ENCODE peak calls at places on chromosomes 11 and 22, in eight cellular contexts. N, P, U, S, T, G, B and H are unnamed samples.

GRCh38 chr11:32427935-32428664 is 7.2 kb downstream of the WT1 start:
- DNase-seq in N (no peak), P (no peak), U (no peak), S (no peak), T (no peak), G (peak), B (no peak), H (no peak)

GRCh38 chr11:131859811-131860210 is 489.4 kb downstream of the NTM start:
- DNase-seq in N (no peak), P (no peak), U (peak), S (no peak), T (no peak), G (no peak), B (no peak), H (no peak)

GRCh38 chr11:86724137-86724536 is 51.7 kb upstream of the ME3 start:
- DNase-seq in N (no peak), P (no peak), U (no peak), S (no peak), T (no peak), G (no peak), B (no peak), H (no peak)

GRCh38 chr22:31650391-31650790 is 11.6 kb downstream of the PISD start:
- DNase-seq in N (no peak), P (no peak), U (peak), S (no peak), T (no peak), G (peak), B (no peak), H (no peak)

GRCh38 chr22:49907807-49908206 is 10.4 kb downstream of the ALG12 start:
- DNase-seq in N (no peak), P (no peak), U (no peak), S (no peak), T (no peak), G (no peak), B (no peak), H (no peak)

GRCh38 chr11:124315052-124315451 is 1.3 kb upstream of the OR8D1 start:
- DNase-seq in N (no peak), P (no peak), U (peak), S (no peak), T (no peak), G (no peak), B (no peak), H (peak)

GRCh38 chr11:315051-315481 is 1.2 kb downstream of the IFITM1 start:
- DNase-seq in N (no peak), P (no peak), U (no peak), S (no peak), T (no peak), G (no peak), B (no peak), H (no peak)

GRCh38 chr11:58658553-58659080 is 36.2 kb downstream of the CNTF start:
- DNase-seq in N (no peak), P (no peak), U (no peak), S (no peak), T (no peak), G (no peak), B (no peak), H (no peak)

GRCh38 chr22:47858773-47859306 is 1096.4 kb downstream of the TBC1D22A start:
- DNase-seq in N (no peak), P (no peak), U (no peak), S (no peak), T (no peak), G (no peak), B (no peak), H (no peak)

GRCh38 chr11:125239585-125240331 is 75.2 kb downstream of the PKNOX2 start:
- DNase-seq in N (no peak), P (no peak), U (no peak), S (no peak), T (no peak), G (no peak), B (no peak), H (no peak)

GRCh38 chr11:72001255-72001654 is 2.5 kb downstream of the IL18BP start:
- DNase-seq in N (no peak), P (no peak), U (no peak), S (no peak), T (no peak), G (no peak), B (no peak), H (no peak)

GRCh38 chr11:14386081-14386480 is 27.1 kb upstream of the RRAS2 start:
- DNase-seq in N (no peak), P (no peak), U (no peak), S (no peak), T (no peak), G (no peak), B (no peak), H (no peak)

GRCh38 chr11:26227883-26228502 is 103.9 kb upstream of the ANO3 start:
- DNase-seq in N (no peak), P (no peak), U (no peak), S (no peak), T (no peak), G (no peak), B (no peak), H (no peak)

GRCh38 chr11:3202759-3203158 is 15.9 kb downstream of the MRGPRG start:
- DNase-seq in N (no peak), P (no peak), U (no peak), S (no peak), T (no peak), G (no peak), B (no peak), H (no peak)

GRCh38 chr22:47618611-47619010 is 856.2 kb downstream of the TBC1D22A start:
- DNase-seq in N (no peak), P (no peak), U (no peak), S (no peak), T (no peak), G (no peak), B (peak), H (no peak)

GRCh38 chr11:629237-629583 is 2.2 kb upstream of the SCT start:
- DNase-seq in N (no peak), P (no peak), U (no peak), S (no peak), T (no peak), G (no peak), B (no peak), H (peak)

GRCh38 chr11:19988598-19988997 is 171.7 kb downstream of the DBX1 start:
- DNase-seq in N (no peak), P (no peak), U (peak), S (no peak), T (no peak), G (peak), B (no peak), H (no peak)

GRCh38 chr22:22883090-22883727 is 4.4 kb upstream of the IGLL5 start:
- DNase-seq in N (no peak), P (no peak), U (no peak), S (no peak), T (no peak), G (no peak), B (no peak), H (no peak)

GRCh38 chr11:35549787-35550186 is 24.4 kb upstream of the PAMR1 start:
- DNase-seq in N (no peak), P (no peak), U (peak), S (no peak), T (no peak), G (peak), B (no peak), H (peak)

GRCh38 chr11:128342511-128343133 is 244.7 kb downstream of the ETS1 start:
- DNase-seq in N (peak), P (peak), U (peak), S (peak), T (no peak), G (peak), B (no peak), H (peak)

GRCh38 chr11:133269272-133269671 is 263.0 kb downstream of the OPCML start:
- DNase-seq in N (no peak), P (no peak), U (no peak), S (no peak), T (no peak), G (no peak), B (no peak), H (no peak)

GRCh38 chr11:61702701-61703312 is 22.6 kb downstream of the DAGLA start:
- DNase-seq in N (no peak), P (no peak), U (no peak), S (no peak), T (no peak), G (no peak), B (no peak), H (no peak)

GRCh38 chr11:128884703-128885338 is 6.3 kb upstream of the KCNJ5 start:
- DNase-seq in N (peak), P (peak), U (peak), S (peak), T (no peak), G (peak), B (no peak), H (peak)

GRCh38 chr11:45473491-45473890 is 187.3 kb upstream of the SYT13 start:
- DNase-seq in N (no peak), P (peak), U (no peak), S (no peak), T (no peak), G (no peak), B (no peak), H (no peak)

GRCh38 chr22:32788884-32789624 is 12.5 kb upstream of the TIMP3 start:
- DNase-seq in N (no peak), P (no peak), U (peak), S (no peak), T (no peak), G (no peak), B (no peak), H (peak)

GRCh38 chr11:126926376-126926791 is 74.2 kb downstream of the KIRREL3 start:
- DNase-seq in N (no peak), P (no peak), U (no peak), S (no peak), T (no peak), G (no peak), B (peak), H (no peak)

GRCh38 chr11:76209956-76210885 is 3.9 kb upstream of the WNT11 start:
- DNase-seq in N (no peak), P (peak), U (peak), S (peak), T (no peak), G (no peak), B (no peak), H (peak)

GRCh38 chr22:50711446-50712340 is 26.3 kb upstream of the ACR start:
- DNase-seq in N (no peak), P (no peak), U (no peak), S (no peak), T (no peak), G (no peak), B (no peak), H (no peak)

GRCh38 chr11:122879785-122880184 is 2.8 kb upstream of the JHY start:
- DNase-seq in N (no peak), P (peak), U (no peak), S (no peak), T (no peak), G (no peak), B (no peak), H (no peak)

GRCh38 chr11:57751676-57752253 is at the start of gene BTBD18:
- DNase-seq in N (no peak), P (no peak), U (peak), S (no peak), T (no peak), G (peak), B (no peak), H (peak)

GRCh38 chr11:47587733-47588326 is 1.4 kb downstream of the FAM180B start:
- DNase-seq in N (no peak), P (no peak), U (no peak), S (no peak), T (no peak), G (no peak), B (no peak), H (no peak)

GRCh38 chr22:46104170-46104880 is 46.0 kb upstream of the PPARA start:
- DNase-seq in N (no peak), P (no peak), U (no peak), S (no peak), T (no peak), G (no peak), B (no peak), H (no peak)